ENCODE peak calls at places on chromosome 21, in five cellular contexts. Z is K562, S is HCT116, A is GM23338, Y is GM12878. B is an unnamed sample.

GRCh38 chr21:33392586-33392985 is 10.6 kb upstream of the IFNGR2 start:
- DNase-seq in Z (no peak), S (no peak), A (no peak), Y (no peak), B (no peak)

GRCh38 chr21:21179619-21180336 is 181.6 kb downstream of the NCAM2 start:
- DNase-seq in Z (no peak), S (no peak), A (no peak), Y (no peak), B (no peak)

GRCh38 chr21:44010429-44010828 is 1.7 kb upstream of the TRAPPC10 start:
- DNase-seq in Z (no peak), S (no peak), A (peak), Y (no peak), B (no peak)

GRCh38 chr21:14826630-14827029 is 238.2 kb downstream of the NRIP1 start:
- DNase-seq in Z (no peak), S (no peak), A (no peak), Y (peak), B (no peak)

GRCh38 chr21:26844258-26845065 is 747 bp downstream of the ADAMTS1 start:
- DNase-seq in Z (no peak), S (no peak), A (peak), Y (no peak), B (no peak)

GRCh38 chr21:29342394-29342957 is 43.8 kb downstream of the BACH1 start:
- DNase-seq in Z (no peak), S (no peak), A (no peak), Y (peak), B (no peak)

GRCh38 chr21:26099610-26100219 is 70.9 kb downstream of the APP start:
- DNase-seq in Z (no peak), S (no peak), A (no peak), Y (no peak), B (no peak)

GRCh38 chr21:43764576-43765495 is 11.3 kb downstream of the CSTB start:
- DNase-seq in Z (no peak), S (no peak), A (no peak), Y (no peak), B (no peak)

GRCh38 chr21:44867464-44867863 is 6.0 kb downstream of the PTTG1IP start:
- DNase-seq in Z (no peak), S (no peak), A (no peak), Y (no peak), B (no peak)

GRCh38 chr21:33031152-33031551 is 5.4 kb downstream of the OLIG2 start:
- DNase-seq in Z (no peak), S (no peak), A (no peak), Y (no peak), B (no peak)

GRCh38 chr21:41777934-41778815 is 11.3 kb upstream of the RIPK4 start:
- DNase-seq in Z (peak), S (peak), A (peak), Y (no peak), B (no peak)

GRCh38 chr21:28884481-28884880 is 108.2 kb downstream of the LTN1 start:
- DNase-seq in Z (no peak), S (no peak), A (peak), Y (no peak), B (no peak)

GRCh38 chr21:36425286-36425685 is 40.1 kb downstream of the CHAF1B start:
- DNase-seq in Z (no peak), S (no peak), A (no peak), Y (no peak), B (no peak)

GRCh38 chr21:25179116-25179515 is 428.2 kb downstream of the MRPL39 start:
- DNase-seq in Z (no peak), S (no peak), A (no peak), Y (no peak), B (no peak)

GRCh38 chr21:34730194-34730593 is 61.4 kb downstream of the CLIC6 start:
- DNase-seq in Z (no peak), S (no peak), A (no peak), Y (no peak), B (no peak)
- TF ChIP-seq POLR2AphosphoS5 in Z (no peak), S (no peak), A (no peak), Y (no peak), B (no peak)

GRCh38 chr21:34536820-34537219 is 24.8 kb upstream of the KCNE1 start:
- DNase-seq in Z (no peak), S (no peak), A (no peak), Y (no peak), B (no peak)
- TF ChIP-seq REST in Z (no peak), S (no peak), A (no peak), Y (no peak), B (no peak)

GRCh38 chr21:34530264-34530663 is 18.3 kb upstream of the KCNE1 start:
- DNase-seq in Z (no peak), S (no peak), A (no peak), Y (no peak), B (no peak)

GRCh38 chr21:34524671-34525601 is 12.9 kb upstream of the KCNE1 start:
- DNase-seq in Z (no peak), S (no peak), A (peak), Y (no peak), B (no peak)

GRCh38 chr21:34526236-34526617 is 14.2 kb upstream of the KCNE1 start:
- DNase-seq in Z (no peak), S (no peak), A (no peak), Y (no peak), B (no peak)

GRCh38 chr21:34528131-34528561 is 16.1 kb upstream of the KCNE1 start:
- DNase-seq in Z (no peak), S (no peak), A (no peak), Y (no peak), B (no peak)

GRCh38 chr21:34526618-34527290 is 14.7 kb upstream of the KCNE1 start:
- DNase-seq in Z (no peak), S (peak), A (peak), Y (no peak), B (peak)
- TF ChIP-seq POLR2AphosphoS5 in Z (no peak), S (peak), A (no peak), Y (no peak), B (no peak)

GRCh38 chr21:37986751-37987399 is 70.6 kb upstream of the KCNJ6 start:
- DNase-seq in Z (no peak), S (no peak), A (no peak), Y (no peak), B (no peak)

GRCh38 chr21:37986000-37986399 is 69.7 kb upstream of the KCNJ6 start:
- DNase-seq in Z (no peak), S (no peak), A (no peak), Y (no peak), B (no peak)

GRCh38 chr21:37984416-37984815 is 68.2 kb upstream of the KCNJ6 start:
- DNase-seq in Z (no peak), S (no peak), A (no peak), Y (no peak), B (no peak)

GRCh38 chr21:37983336-37984095 is 67.3 kb upstream of the KCNJ6 start:
- DNase-seq in Z (no peak), S (no peak), A (no peak), Y (no peak), B (no peak)

DNA sequence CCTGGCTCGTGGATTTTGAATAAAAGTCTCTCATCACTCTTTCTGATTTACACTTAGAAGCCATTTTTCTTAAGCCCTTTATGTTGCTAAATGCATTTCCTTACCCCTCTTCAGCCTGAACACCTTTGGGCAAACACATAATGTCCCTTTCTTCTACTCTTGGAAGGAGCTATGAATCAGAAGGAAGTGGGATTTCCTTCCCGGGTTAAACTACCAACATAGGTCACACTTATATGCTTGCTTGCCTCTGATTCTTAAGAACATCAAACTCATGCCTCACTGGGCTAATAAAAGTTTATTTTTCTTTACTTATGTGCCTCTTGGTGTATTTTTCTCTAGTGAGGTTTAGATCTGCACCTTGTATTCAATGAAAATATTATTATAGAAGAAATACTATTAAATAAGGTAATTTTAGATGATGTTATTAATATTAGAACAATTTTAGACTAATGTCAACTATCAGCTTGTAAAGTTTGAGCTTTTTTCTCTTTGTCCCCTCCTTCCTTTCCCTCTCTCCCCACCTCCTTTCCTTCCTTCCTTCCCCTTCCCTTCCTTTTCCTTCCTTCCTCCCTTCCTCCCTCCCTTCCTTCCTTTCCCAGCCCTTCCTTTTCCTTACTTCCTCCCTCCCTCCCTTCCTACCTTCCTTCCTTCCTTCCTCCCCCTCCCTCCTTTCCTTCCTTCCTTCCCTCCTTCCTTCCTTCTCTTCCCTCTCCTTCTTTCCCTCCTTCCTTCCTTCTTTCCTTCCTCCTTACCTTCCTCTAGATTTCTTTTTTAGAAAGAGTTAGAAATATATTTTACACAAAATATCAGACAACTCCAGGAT is 66.5 kb upstream of the KCNJ6 start:
- DNase-seq in Z (no peak), S (no peak), A (no peak), Y (no peak), B (no peak)
- TF ChIP-seq REST in Z (no peak), S (no peak), A (no peak), Y (no peak), B (no peak)

B was measured in Panc1.